ENCODE peak calls at places on chromosome 15, in six cellular contexts. L is stomach, D is spleen, Q is vagina, G is endothelial cell of umbilical vein, B is suprapubic skin. F is an unnamed sample.

GRCh38 chr15:38996111-38996541 is 431.5 kb upstream of the RASGRP1 start:
- DNase-seq in L (no peak), D (no peak), Q (no peak), G (peak), B (no peak), F (no peak)

GRCh38 chr15:54082836-54083492 is 104.7 kb downstream of the UNC13C start:
- DNase-seq in L (no peak), D (no peak), Q (no peak), G (peak), B (no peak), F (no peak)

GRCh38 chr15:63815796-63816533 is 17.8 kb downstream of the HERC1 start:
- DNase-seq in L (no peak), D (no peak), Q (no peak), G (no peak), B (no peak), F (no peak)

GRCh38 chr15:39934415-39935044 is 615 bp downstream of the EIF2AK4 start:
- DNase-seq in L (no peak), D (no peak), Q (no peak), G (peak), B (no peak), F (no peak)

GRCh38 chr15:29670266-29670665 is 152.0 kb downstream of the TJP1 start:
- DNase-seq in L (no peak), D (no peak), Q (no peak), G (no peak), B (no peak), F (no peak)

GRCh38 chr15:43376017-43376705 is 5.3 kb downstream of the TUBGCP4 start:
- DNase-seq in L (no peak), D (no peak), Q (no peak), G (peak), B (no peak), F (peak)

GRCh38 chr15:63826513-63826912 is 7.2 kb downstream of the HERC1 start:
- DNase-seq in L (no peak), D (no peak), Q (no peak), G (peak), B (no peak), F (no peak)

GRCh38 chr15:43325039-43325438 is 5.3 kb downstream of the LCMT2 start:
- DNase-seq in L (no peak), D (no peak), Q (no peak), G (no peak), B (no peak), F (no peak)

GRCh38 chr15:31049682-31050606 is 51.6 kb downstream of the TRPM1 start:
- DNase-seq in L (no peak), D (no peak), Q (no peak), G (no peak), B (no peak), F (no peak)

GRCh38 chr15:26773485-26773877 is 615 bp upstream of the GABRB3 start:
- DNase-seq in L (no peak), D (no peak), Q (no peak), G (no peak), B (no peak), F (no peak)

GRCh38 chr15:51108933-51109550 is 14.3 kb upstream of the TNFAIP8L3 start:
- DNase-seq in L (no peak), D (no peak), Q (no peak), G (no peak), B (no peak), F (no peak)

GRCh38 chr15:81275711-81276417 is 48.1 kb downstream of the STARD5 start:
- DNase-seq in L (no peak), D (no peak), Q (peak), G (no peak), B (no peak), F (no peak)

GRCh38 chr15:95277266-95277665 is 1045.9 kb downstream of the MCTP2 start:
- DNase-seq in L (no peak), D (no peak), Q (no peak), G (no peak), B (no peak), F (no peak)

GRCh38 chr15:32034106-32034505 is 3.8 kb downstream of the CHRNA7 start:
- DNase-seq in L (no peak), D (no peak), Q (no peak), G (no peak), B (no peak), F (no peak)

GRCh38 chr15:43517354-43518072 is at the start of gene MAP1A:
- DNase-seq in L (no peak), D (no peak), Q (peak), G (no peak), B (no peak), F (peak)

GRCh38 chr15:25870899-25871298 is 7.8 kb upstream of the ATP10A start:
- DNase-seq in L (no peak), D (no peak), Q (no peak), G (no peak), B (no peak), F (no peak)

GRCh38 chr15:78212546-78213424 is 21.6 kb downstream of the ACSBG1 start:
- DNase-seq in L (peak), D (peak), Q (no peak), G (peak), B (peak), F (peak)

GRCh38 chr15:51775967-51776816 is 24.8 kb downstream of the TMOD2 start:
- DNase-seq in L (peak), D (no peak), Q (no peak), G (peak), B (no peak), F (peak)

GRCh38 chr15:74893627-74894026 is 3.8 kb downstream of the MPI start:
- DNase-seq in L (no peak), D (no peak), Q (no peak), G (no peak), B (no peak), F (no peak)

GRCh38 chr15:50251638-50252182 is 13.8 kb downstream of the HDC start:
- DNase-seq in L (no peak), D (no peak), Q (peak), G (no peak), B (no peak), F (no peak)

GRCh38 chr15:36612063-36612788 is 32.8 kb downstream of the CDIN1 start:
- DNase-seq in L (no peak), D (no peak), Q (no peak), G (peak), B (no peak), F (no peak)
- TF ChIP-seq POLR2AphosphoS5 in L (no peak), D (no peak), Q (no peak), G (no peak), B (no peak), F (no peak)

GRCh38 chr15:96353931-96354730 is 23.6 kb downstream of the NR2F2 start:
- DNase-seq in L (peak), D (peak), Q (no peak), G (peak), B (no peak), F (no peak)

GRCh38 chr15:96354731-96355560 is 24.4 kb downstream of the NR2F2 start:
- DNase-seq in L (no peak), D (no peak), Q (no peak), G (peak), B (no peak), F (no peak)

GRCh38 chr15:96351801-96352593 is 21.5 kb downstream of the NR2F2 start:
- DNase-seq in L (peak), D (peak), Q (no peak), G (peak), B (no peak), F (no peak)

GRCh38 chr15:96352594-96353377 is 22.3 kb downstream of the NR2F2 start:
- DNase-seq in L (no peak), D (no peak), Q (no peak), G (peak), B (no peak), F (no peak)

DNA sequence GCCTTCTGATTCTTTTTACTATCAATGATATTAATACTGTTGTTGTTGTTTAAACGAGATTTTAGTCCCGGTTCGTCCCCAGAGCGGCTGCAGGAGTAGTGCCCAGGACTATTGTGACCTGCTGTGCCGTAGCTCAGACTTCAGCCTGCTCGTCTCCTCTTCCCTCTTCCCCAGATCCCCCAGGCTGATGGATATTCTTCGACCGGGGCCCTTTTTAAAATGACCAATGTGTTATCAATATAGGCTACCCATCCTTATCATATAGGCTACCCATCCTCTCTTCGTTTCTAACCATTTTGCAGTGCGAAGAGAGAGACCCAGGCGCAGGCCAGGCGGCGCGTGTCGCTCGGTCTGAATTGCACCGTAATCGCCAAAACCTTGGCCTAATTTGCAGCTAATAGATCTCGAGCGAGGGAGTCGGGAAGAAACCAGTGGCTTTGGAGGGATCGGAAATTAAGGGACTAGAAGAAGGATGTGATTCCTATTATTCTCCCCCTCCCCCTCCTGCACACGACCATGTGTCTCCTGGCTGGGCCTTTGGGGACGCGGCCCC is 23.0 kb downstream of the NR2F2 start:
- DNase-seq in L (no peak), D (no peak), Q (no peak), G (no peak), B (no peak), F (no peak)
- H3K4me3 ChIP-seq in L (peak), D (no peak), Q (peak), G (peak), B (peak), F (no peak)

GRCh38 chr15:60477991-60478632 is 830 bp downstream of the ICE2 start:
- DNase-seq in L (no peak), D (no peak), Q (no peak), G (peak), B (no peak), F (no peak)

GRCh38 chr15:60479711-60480110 is 769 bp upstream of the ICE2 start:
- DNase-seq in L (no peak), D (no peak), Q (no peak), G (no peak), B (no peak), F (no peak)

GRCh38 chr15:60479361-60479684 is 381 bp upstream of the ICE2 start:
- DNase-seq in L (no peak), D (no peak), Q (no peak), G (no peak), B (no peak), F (no peak)

GRCh38 chr15:60480149-60480548 is 1.2 kb upstream of the ICE2 start:
- DNase-seq in L (no peak), D (no peak), Q (no peak), G (no peak), B (no peak), F (no peak)

GRCh38 chr15:60478633-60479360 is at the start of gene ICE2:
- DNase-seq in L (peak), D (peak), Q (peak), G (peak), B (peak), F (peak)
- TF ChIP-seq POLR2A in L (no peak), D (peak), Q (no peak), G (peak), B (peak), F (peak)

GRCh38 chr15:64877435-64877834 is 34.3 kb upstream of the ANKDD1A start:
- DNase-seq in L (peak), D (peak), Q (no peak), G (peak), B (no peak), F (peak)

GRCh38 chr15:64878708-64879107 is 33.0 kb upstream of the ANKDD1A start:
- DNase-seq in L (no peak), D (peak), Q (peak), G (peak), B (no peak), F (peak)

GRCh38 chr15:64883997-64884511 is 27.6 kb upstream of the ANKDD1A start:
- DNase-seq in L (peak), D (peak), Q (peak), G (peak), B (no peak), F (peak)

GRCh38 chr15:64888336-64888735 is 23.4 kb upstream of the ANKDD1A start:
- DNase-seq in L (no peak), D (no peak), Q (no peak), G (no peak), B (no peak), F (no peak)

DNA sequence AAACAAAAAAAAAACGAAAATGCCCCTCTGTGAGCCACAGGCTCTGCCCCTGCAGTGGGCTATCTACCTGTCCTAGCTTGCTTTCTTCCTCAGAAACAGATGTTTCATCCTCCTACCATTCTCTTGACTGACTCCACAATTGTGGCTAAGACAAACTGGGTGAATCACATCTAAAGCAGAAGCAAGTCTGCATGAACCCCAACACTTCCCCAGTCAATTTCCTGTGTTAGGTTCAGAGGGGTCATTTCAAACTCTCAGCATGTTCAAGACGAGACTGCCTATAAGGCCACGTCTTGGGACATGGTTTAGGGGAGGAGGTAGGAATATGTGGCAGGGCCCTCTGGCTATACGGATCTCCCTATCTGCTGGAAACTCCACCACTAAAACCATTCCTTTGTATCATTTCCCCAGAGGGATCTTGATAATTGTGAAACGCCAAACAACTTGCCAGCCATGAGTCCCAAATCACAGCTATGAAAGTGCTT is 28.6 kb upstream of the ANKDD1A start:
- DNase-seq in L (no peak), D (peak), Q (peak), G (no peak), B (no peak), F (no peak)
- TF ChIP-seq POLR2AphosphoS5 in L (peak), D (no peak), Q (no peak), G (no peak), B (no peak), F (no peak)

DNA sequence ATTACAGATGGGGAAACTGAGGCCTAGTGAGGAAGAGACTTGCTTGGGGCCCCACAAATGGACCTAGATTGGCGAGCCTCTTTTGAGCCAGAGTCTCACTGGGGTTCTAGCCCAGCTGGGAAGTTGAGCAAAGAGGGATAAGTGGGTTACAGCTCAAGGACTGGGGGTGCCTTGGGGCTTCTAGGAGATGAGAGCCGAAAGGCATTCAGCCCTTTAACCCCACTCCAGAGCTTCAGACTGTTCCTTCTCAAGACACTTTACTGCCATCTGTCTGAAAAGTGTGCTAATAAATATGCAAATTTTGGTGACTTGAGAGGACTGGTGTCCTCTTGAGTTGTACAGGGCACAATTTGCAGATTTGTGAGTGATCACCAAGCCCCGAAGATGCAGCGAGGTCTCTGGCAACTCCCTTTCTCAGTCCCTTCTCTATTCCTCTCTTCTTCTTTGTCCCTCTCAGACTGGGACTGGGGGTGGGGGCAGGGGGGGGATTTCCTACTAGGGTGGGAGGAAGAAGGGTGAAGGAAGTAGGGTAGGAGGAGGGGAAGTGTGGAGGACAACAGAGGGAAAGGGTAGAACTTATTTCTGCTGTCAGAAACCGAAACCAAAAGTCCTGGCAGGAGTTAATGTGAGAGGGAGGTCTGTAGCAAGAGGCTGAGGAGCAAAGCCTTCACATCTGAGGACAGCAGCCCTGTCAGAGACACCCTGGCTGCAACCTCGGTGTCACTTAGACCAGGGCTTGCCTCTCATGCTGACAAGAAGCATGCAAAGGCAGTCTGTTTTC is 16.2 kb upstream of the ANKDD1A start:
- DNase-seq in L (peak), D (no peak), Q (no peak), G (peak), B (no peak), F (peak)
- H3K4me3 ChIP-seq in L (peak), D (peak), Q (peak), G (no peak), B (peak), F (no peak)

GRCh38 chr15:67840747-67841634 is 1.1 kb upstream of the RNU6-1 start:
- DNase-seq in L (no peak), D (peak), Q (no peak), G (peak), B (peak), F (peak)

GRCh38 chr15:67838789-67839332 is 984 bp downstream of the RNU6-1 start:
- DNase-seq in L (peak), D (peak), Q (no peak), G (no peak), B (no peak), F (peak)

GRCh38 chr15:67839358-67839928 is 402 bp downstream of the RNU6-1 start:
- DNase-seq in L (no peak), D (peak), Q (no peak), G (peak), B (no peak), F (no peak)

GRCh38 chr15:67843092-67843501 is 3.3 kb upstream of the RNU6-1 start:
- DNase-seq in L (no peak), D (no peak), Q (no peak), G (no peak), B (no peak), F (no peak)

DNA sequence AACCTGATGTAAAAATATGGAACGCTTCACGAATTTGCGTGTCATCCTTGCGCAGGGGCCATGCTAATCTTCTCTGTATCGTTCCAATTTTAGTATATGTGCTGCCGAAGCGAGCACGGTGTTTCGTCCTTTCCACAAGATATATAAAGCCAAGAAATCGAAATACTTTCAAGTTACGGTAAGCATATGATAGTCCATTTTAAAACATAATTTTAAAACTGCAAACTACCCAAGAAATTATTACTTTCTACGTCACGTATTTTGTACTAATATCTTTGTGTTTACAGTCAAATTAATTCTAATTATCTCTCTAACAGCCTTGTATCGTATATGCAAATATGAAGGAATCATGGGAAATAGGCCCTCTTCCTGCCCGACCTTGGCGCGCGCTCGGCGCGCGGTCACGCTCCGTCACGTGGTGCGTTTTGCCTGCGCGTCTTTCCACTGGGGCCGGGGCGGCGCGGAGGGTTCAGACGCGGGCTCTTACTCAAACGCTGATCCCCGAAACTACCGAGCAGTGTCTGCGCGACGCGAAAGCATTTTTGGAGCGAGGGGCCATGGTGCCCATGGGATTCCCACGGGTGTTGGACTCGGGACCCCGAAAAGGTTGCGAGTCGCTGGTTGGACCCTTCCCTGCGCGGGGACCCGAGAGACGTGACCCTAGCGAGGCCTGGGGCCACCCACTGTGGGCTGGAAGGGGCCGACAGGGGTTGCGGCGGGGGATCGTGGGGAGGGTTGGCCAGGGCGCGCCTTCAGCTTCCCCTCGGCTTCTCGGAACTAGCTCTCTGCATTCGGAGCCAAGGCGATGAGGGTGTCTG is at the start of gene RNU6-1:
- DNase-seq in L (peak), D (peak), Q (peak), G (peak), B (peak), F (peak)
- TF ChIP-seq POLR2A in L (no peak), D (no peak), Q (no peak), G (peak), B (peak), F (peak)

GRCh38 chr15:41990243-41990605 is 17.9 kb upstream of the EHD4 start:
- DNase-seq in L (no peak), D (peak), Q (no peak), G (no peak), B (no peak), F (no peak)

GRCh38 chr15:41987246-41987924 is 15.0 kb upstream of the EHD4 start:
- DNase-seq in L (no peak), D (peak), Q (no peak), G (no peak), B (no peak), F (no peak)

GRCh38 chr15:41988896-41989572 is 16.7 kb upstream of the EHD4 start:
- DNase-seq in L (no peak), D (no peak), Q (no peak), G (no peak), B (no peak), F (no peak)

GRCh38 chr15:41989573-41990242 is 17.4 kb upstream of the EHD4 start:
- DNase-seq in L (peak), D (peak), Q (no peak), G (peak), B (peak), F (peak)

DNA sequence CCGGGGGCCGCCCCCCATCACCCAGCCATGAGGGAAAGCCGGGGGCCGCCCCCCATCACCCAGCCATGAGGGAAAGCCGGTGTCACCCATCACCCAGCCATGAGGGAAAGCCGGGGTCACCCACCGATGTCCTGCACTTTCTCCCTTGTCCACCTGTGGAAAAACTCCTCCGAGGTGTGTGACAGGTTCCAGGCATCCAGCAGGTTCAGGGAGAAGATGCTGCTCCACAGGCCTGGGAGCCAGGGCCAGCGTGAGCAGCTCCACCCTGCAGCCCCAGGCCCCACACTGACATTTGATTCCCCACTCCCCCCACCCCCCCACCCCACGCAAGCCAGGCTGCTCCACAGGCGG is 15.5 kb upstream of the EHD4 start:
- DNase-seq in L (no peak), D (peak), Q (no peak), G (no peak), B (no peak), F (no peak)
- TF ChIP-seq POLR2AphosphoS5 in L (no peak), D (no peak), Q (no peak), G (no peak), B (no peak), F (no peak)